ENCODE peak calls at places on chromosomes 16 and 17, in four cellular contexts. R is GDM1, E is skeletal muscle cell, Y is NCI-H1092. S is an unnamed sample.

GRCh38 chr17:3024346-3024745 is 39.1 kb downstream of the OR1D5 start:
- DNase-seq in E (no peak), Y (no peak), R (no peak), S (no peak)

GRCh38 chr16:88541831-88542230 is 28.4 kb upstream of the ZC3H18 start:
- DNase-seq in Y (no peak), E (no peak), R (no peak), S (no peak)

GRCh38 chr17:72501404-72502110 is 380.7 kb downstream of the SOX9 start:
- DNase-seq in Y (peak), E (no peak), R (no peak), S (no peak)

GRCh38 chr16:22423716-22424115 is 49.3 kb upstream of the CDR2 start:
- DNase-seq in E (no peak), R (no peak), Y (no peak), S (no peak)

GRCh38 chr16:21264226-21265036 is 13.7 kb downstream of the CRYM start:
- DNase-seq in Y (no peak), R (no peak), E (no peak), S (no peak)

GRCh38 chr16:7363397-7364053 is 30.9 kb downstream of the RBFOX1 start:
- DNase-seq in Y (peak), E (no peak), R (no peak), S (no peak)

GRCh38 chr17:33056392-33057146 is 64.9 kb downstream of the SPACA3 start:
- DNase-seq in Y (no peak), E (no peak), R (no peak), S (no peak)

GRCh38 chr17:76199466-76199865 is 40.8 kb downstream of the RNF157 start:
- DNase-seq in E (no peak), R (no peak), Y (no peak), S (no peak)

GRCh38 chr16:4544483-4544882 is 5.9 kb upstream of the CDIP1 start:
- DNase-seq in E (no peak), Y (no peak), R (no peak), S (no peak)

GRCh38 chr17:17540278-17540906 is 44.2 kb upstream of the RASD1 start:
- DNase-seq in R (no peak), E (no peak), Y (no peak), S (no peak)

GRCh38 chr17:40097931-40098845 is 2.2 kb downstream of the NR1D1 start:
- DNase-seq in R (no peak), E (no peak), Y (no peak), S (peak)

S was measured in stromal cell of bone marrow.